ENCODE peak calls at places on chromosomes 6 and 20, in nine cellular contexts. G, F, K, O, L, R, Q, E and B are unnamed samples.
A peak's percentile ranks its signal among the peaks of the same experiment; 100 is the strongest.

GRCh38 chr20:1323830-1324597 is 4.9 kb downstream of the SDCBP2 start:
- DNase-seq in G (no peak), Q (no peak), R (no peak), O (no peak), F (no peak), L (no peak), K (no peak), E (no peak), B (no peak)

GRCh38 chr6:130150906-130151305 is 71.8 kb downstream of the SAMD3 start:
- DNase-seq in K (no peak), Q (no peak), G (no peak), O (no peak), L (no peak), F (no peak), R (no peak), E (no peak), B (no peak)

GRCh38 chr6:158818008-158818579 is 1.1 kb downstream of the EZR start:
- DNase-seq in E (peak; percentile 70), Q (peak; percentile 83), G (peak; percentile 85), O (peak; percentile 73), R (no peak), K (peak; percentile 82), L (peak; percentile 48), F (peak; percentile 91), B (peak; percentile 83)

GRCh38 chr20:47875302-47876025 is 90.2 kb upstream of the SULF2 start:
- DNase-seq in O (no peak), E (no peak), F (no peak), Q (no peak), R (no peak), L (peak; percentile 18), G (no peak), K (no peak), B (no peak)

GRCh38 chr6:89048985-89049384 is 31.6 kb upstream of the PNRC1 start:
- DNase-seq in O (no peak), R (peak; percentile 11), K (no peak), F (no peak), Q (no peak), G (no peak), E (peak; percentile 13), L (no peak), B (no peak)

GRCh38 chr6:16592550-16592892 is 168.7 kb downstream of the ATXN1 start:
- DNase-seq in F (no peak), O (no peak), G (no peak), L (no peak), Q (no peak), K (no peak), R (no peak), E (no peak), B (no peak)

GRCh38 chr20:54025166-54025835 is 45.1 kb downstream of the BCAS1 start:
- DNase-seq in G (no peak), O (no peak), K (no peak), Q (no peak), L (no peak), R (no peak), E (no peak), F (no peak), B (no peak)

GRCh38 chr20:60055740-60056139 is 97.5 kb downstream of the CDH26 start:
- DNase-seq in K (peak; percentile 42), O (peak; percentile 68), E (no peak), Q (peak; percentile 13), G (peak; percentile 77), F (peak; percentile 85), R (no peak), L (no peak), B (peak; percentile 72)

GRCh38 chr20:62358171-62358719 is 8.9 kb downstream of the LAMA5 start:
- DNase-seq in K (peak; percentile 52), E (no peak), G (peak; percentile 84), R (no peak), O (peak; percentile 53), Q (no peak), F (no peak), L (no peak), B (peak; percentile 75)

GRCh38 chr20:7692478-7692877 is 247.8 kb downstream of the HAO1 start:
- DNase-seq in G (no peak), R (no peak), K (no peak), Q (no peak), F (no peak), O (no peak), L (no peak), E (no peak), B (no peak)

GRCh38 chr20:37390891-37391525 is 45.1 kb downstream of the SRC start:
- DNase-seq in E (no peak), K (no peak), O (peak; percentile 7), L (no peak), G (peak; percentile 58), F (peak; percentile 24), R (no peak), Q (no peak), B (no peak)

GRCh38 chr6:102517506-102517905 is 1124.0 kb downstream of the GRIK2 start:
- DNase-seq in K (no peak), G (no peak), F (no peak), R (no peak), E (no peak), L (no peak), Q (no peak), O (no peak), B (no peak)

GRCh38 chr20:6142348-6142993 is 19.6 kb upstream of the FERMT1 start:
- DNase-seq in Q (peak; percentile 72), R (peak; percentile 54), E (peak; percentile 65), O (peak; percentile 34), L (peak; percentile 59), G (no peak), F (no peak), K (no peak), B (peak; percentile 28)

GRCh38 chr6:6645266-6645917 is 56.9 kb downstream of the LY86 start:
- DNase-seq in E (no peak), O (no peak), Q (no peak), R (no peak), K (no peak), L (no peak), F (no peak), G (no peak), B (no peak)

GRCh38 chr20:62347445-62347844 is 19.7 kb downstream of the LAMA5 start:
- DNase-seq in G (no peak), Q (no peak), E (no peak), O (no peak), L (no peak), K (peak; percentile 28), F (no peak), R (no peak), B (no peak)

GRCh38 chr6:42471116-42471515 is 19.4 kb upstream of the TRERF1 start:
- DNase-seq in O (no peak), F (no peak), G (no peak), R (no peak), L (no peak), K (no peak), E (no peak), Q (no peak), B (no peak)

GRCh38 chr6:36024154-36024760 is at the start of gene SLC26A8:
- DNase-seq in K (no peak), Q (no peak), G (no peak), F (no peak), E (no peak), L (no peak), R (no peak), O (no peak), B (no peak)

GRCh38 chr6:28816909-28817807 is 106.6 kb downstream of the TRIM27 start:
- DNase-seq in L (peak; percentile 90), K (no peak), Q (peak; percentile 79), F (no peak), R (peak; percentile 70), E (peak; percentile 86), G (no peak), O (no peak), B (no peak)

GRCh38 chr20:45470939-45471338 is 1.4 kb downstream of the WFDC2 start:
- DNase-seq in F (no peak), R (no peak), L (no peak), K (no peak), O (no peak), G (no peak), Q (no peak), E (no peak), B (no peak)
- H3K4me3 ChIP-seq in F (peak overlapping the region; percentile 61), R (peak overlapping the region; percentile 22), L (peak overlapping the region; percentile 26), K (peak overlapping the region; percentile 46), O (peak overlapping the region; percentile 48), G (peak overlapping the region; percentile 27), Q (no peak overlapping the region), E (no peak overlapping the region), B (peak overlapping the region; percentile 50)

DNA sequence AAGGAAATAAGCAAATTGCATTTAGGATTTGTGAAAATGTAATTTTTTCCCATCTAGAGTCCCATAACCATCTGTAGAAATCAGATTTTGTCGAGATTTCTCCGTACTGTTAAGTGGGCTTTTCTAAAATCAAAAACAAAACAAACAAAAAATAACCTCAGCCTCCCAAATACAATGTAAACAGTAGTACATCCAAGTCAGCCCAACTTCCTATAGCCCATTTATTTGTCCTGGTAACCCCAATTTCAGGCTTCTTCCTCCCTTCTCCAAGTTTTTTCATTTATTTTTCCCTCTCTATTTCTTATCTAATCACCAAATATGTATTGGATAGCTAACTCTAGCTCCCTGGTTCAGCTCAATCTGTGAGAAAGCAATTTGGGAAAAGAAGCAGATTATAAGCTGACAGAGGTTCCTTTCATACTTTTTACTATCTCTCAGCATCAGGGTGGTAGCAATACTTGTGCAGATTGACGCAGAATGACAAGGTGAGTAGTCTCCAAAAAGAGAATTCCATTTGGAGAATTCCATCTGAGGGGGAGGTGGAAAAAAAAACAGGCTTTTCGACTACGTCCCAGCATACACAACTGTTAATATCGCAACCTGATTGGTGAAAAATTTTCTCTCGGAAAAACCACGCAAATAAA is 132.6 kb upstream of the BTN3A2 start:
- DNase-seq in G (no peak), F (no peak), Q (no peak), L (no peak), R (no peak), O (no peak), K (no peak), E (no peak), B (no peak)
- H3K4me3 ChIP-seq in G (no peak overlapping the region), F (no peak overlapping the region), Q (peak overlapping the region; percentile 66), L (peak overlapping the region; percentile 59), R (peak overlapping the region; percentile 61), O (no peak overlapping the region), K (no peak overlapping the region), E (no peak overlapping the region), B (no peak overlapping the region)

DNA sequence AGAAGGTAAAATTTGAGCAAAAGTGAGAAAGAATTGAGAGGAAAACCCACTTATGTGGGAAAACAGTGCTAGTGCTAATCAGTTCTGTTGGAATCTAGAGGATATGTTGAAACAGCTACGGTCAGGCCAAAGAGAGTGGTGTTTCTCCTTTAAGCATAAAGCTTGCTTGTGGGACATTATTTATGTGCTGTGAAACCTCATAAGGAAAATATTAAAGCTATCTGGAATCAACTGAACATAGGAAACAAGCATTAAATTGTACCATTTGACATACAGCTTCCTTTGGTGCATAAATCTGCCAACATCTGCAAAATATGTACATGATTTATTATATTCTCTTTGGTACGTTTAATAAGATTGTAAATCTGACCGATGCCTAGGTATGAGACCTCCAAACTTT is 182.4 kb upstream of the PDE10A start:
- DNase-seq in Q (no peak), F (no peak), K (no peak), L (no peak), R (no peak), E (peak; percentile 29), O (no peak), G (no peak), B (no peak)
- H3K4me3 ChIP-seq in Q (no peak overlapping the region), F (no peak overlapping the region), K (no peak overlapping the region), L (no peak overlapping the region), R (no peak overlapping the region), E (no peak overlapping the region), O (no peak overlapping the region), G (no peak overlapping the region), B (no peak overlapping the region)

DNA sequence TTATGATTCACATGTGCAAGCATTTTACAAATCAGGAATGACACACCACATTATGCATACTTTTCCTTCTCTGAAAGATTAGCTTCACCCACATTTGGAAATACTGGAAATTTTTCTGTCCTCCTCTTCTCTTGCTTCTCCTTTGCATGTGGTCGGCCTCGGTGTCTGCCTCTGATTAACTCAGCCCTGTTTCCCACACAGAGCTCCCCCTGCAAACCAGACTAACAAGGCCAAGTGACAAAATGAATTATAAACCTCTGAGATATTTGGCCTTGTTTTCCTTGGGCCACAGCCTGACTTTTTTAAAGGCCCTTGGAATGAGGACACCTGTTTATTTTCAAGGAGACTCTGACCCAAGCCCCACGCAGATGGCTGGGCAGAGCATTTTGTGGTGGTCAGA is 9.0 kb upstream of the CCN6 start:
- DNase-seq in R (peak; percentile 17), K (no peak), F (no peak), L (peak; percentile 87), O (no peak), E (peak; percentile 93), G (peak; percentile 56), Q (no peak), B (no peak)
- H3K4me3 ChIP-seq in R (no peak overlapping the region), K (no peak overlapping the region), F (no peak overlapping the region), L (no peak overlapping the region), O (no peak overlapping the region), E (no peak overlapping the region), G (no peak overlapping the region), Q (no peak overlapping the region), B (no peak overlapping the region)